ENCODE peak calls at places on chromosomes 3 and 15, in nine cellular contexts. X is HTR-8/SVneo; W is iris pigment epithelial cell; I is transverse colon; K is NCI-H345; B is neuronal stem cell; Y is effector CD4-positive, alpha-beta T cell; N is NCI-H1048; T is substantia nigra. U is an unnamed sample.

GRCh38 chr15:76270876-76271275 is 40.4 kb downstream of the ETFA start:
- DNase-seq in X (no peak), W (no peak), I (no peak), K (no peak), B (no peak), Y (no peak), N (no peak), T (no peak), U (no peak)

GRCh38 chr3:24156466-24156865 is 211.4 kb downstream of the NR1D2 start:
- DNase-seq in X (peak), W (peak), I (no peak), K (no peak), B (no peak), Y (no peak), N (no peak), T (no peak), U (peak)

GRCh38 chr3:8524249-8524648 is 22.6 kb downstream of the LMCD1 start:
- DNase-seq in X (no peak), W (no peak), I (no peak), K (no peak), B (no peak), Y (no peak), N (no peak), T (no peak), U (no peak)

GRCh38 chr3:99953596-99953995 is 135.9 kb downstream of the CMSS1 start:
- DNase-seq in X (no peak), W (no peak), I (no peak), K (no peak), B (no peak), Y (no peak), N (no peak), T (no peak), U (no peak)

GRCh38 chr3:113505867-113506266 is 9.1 kb downstream of the SPICE1 start:
- DNase-seq in X (no peak), W (no peak), I (no peak), K (no peak), B (no peak), Y (no peak), N (no peak), T (no peak), U (no peak)

GRCh38 chr3:101867521-101867920 is 18.2 kb downstream of the NFKBIZ start:
- DNase-seq in X (no peak), W (no peak), I (no peak), K (no peak), B (peak), Y (no peak), N (no peak), T (no peak), U (no peak)

GRCh38 chr3:171176244-171176925 is 149.9 kb upstream of the SLC2A2 start:
- DNase-seq in X (no peak), W (no peak), I (no peak), K (no peak), B (no peak), Y (no peak), N (no peak), T (no peak), U (no peak)

GRCh38 chr3:112611813-112612515 is 29.0 kb downstream of the CCDC80 start:
- DNase-seq in X (no peak), W (no peak), I (no peak), K (no peak), B (no peak), Y (no peak), N (no peak), T (no peak), U (no peak)

GRCh38 chr15:56491110-56491722 is 26.3 kb upstream of the MNS1 start:
- DNase-seq in X (peak), W (peak), I (peak), K (peak), B (peak), Y (peak), N (peak), T (peak), U (peak)

GRCh38 chr3:47473391-47473790 is 2.4 kb downstream of the SCAP start:
- DNase-seq in X (no peak), W (no peak), I (no peak), K (peak), B (no peak), Y (no peak), N (no peak), T (no peak), U (no peak)

GRCh38 chr15:29322407-29322806 is 52.8 kb upstream of the NSMCE3 start:
- DNase-seq in X (no peak), W (peak), I (no peak), K (peak), B (no peak), Y (no peak), N (no peak), T (no peak), U (no peak)

GRCh38 chr3:156674911-156675743 is 737 bp downstream of the TIPARP start:
- DNase-seq in X (no peak), W (peak), I (peak), K (peak), B (peak), Y (peak), N (peak), T (peak), U (no peak)

GRCh38 chr3:156693166-156693565 is 18.8 kb downstream of the TIPARP start:
- DNase-seq in X (no peak), W (peak), I (no peak), K (no peak), B (no peak), Y (no peak), N (no peak), T (no peak), U (no peak)

GRCh38 chr3:149618151-149619123 is 39.4 kb downstream of the WWTR1 start:
- DNase-seq in X (no peak), W (peak), I (no peak), K (no peak), B (no peak), Y (no peak), N (no peak), T (peak), U (no peak)

GRCh38 chr15:57444877-57445513 is 68.7 kb downstream of the CGNL1 start:
- DNase-seq in X (no peak), W (no peak), I (no peak), K (no peak), B (no peak), Y (no peak), N (no peak), T (no peak), U (no peak)

U was measured in CMK.